ENCODE peak calls at places on chromosomes 16 and 17, in five cellular contexts. One of them, this sample, is unnamed.

GRCh38 chr16:76729525-76729924 is 452.3 kb downstream of the CNTNAP4 start:
- DNase-seq in GM23248: no peak
- DNase-seq in fibroblast of lung: peak; percentile 10
- DNase-seq in GM23338: peak; percentile 10
- DNase-seq in A673: peak; percentile 3
- DNase-seq in this sample: no peak

GRCh38 chr17:74525781-74526288 is 5.4 kb downstream of the CD300LB start:
- DNase-seq in GM23248: no peak
- DNase-seq in fibroblast of lung: no peak
- DNase-seq in GM23338: no peak
- DNase-seq in A673: no peak
- DNase-seq in this sample: no peak

GRCh38 chr17:32546031-32546444 is 59.2 kb downstream of the CDK5R1 start:
- DNase-seq in GM23248: no peak
- DNase-seq in fibroblast of lung: no peak
- DNase-seq in GM23338: peak; percentile 91
- DNase-seq in A673: no peak
- DNase-seq in this sample: no peak

GRCh38 chr16:64751906-64752305 is 370.0 kb downstream of the CDH11 start:
- DNase-seq in GM23248: peak; percentile 86
- DNase-seq in fibroblast of lung: peak; percentile 16
- DNase-seq in GM23338: no peak
- DNase-seq in A673: no peak
- DNase-seq in this sample: no peak

GRCh38 chr16:80113876-80114574 is 426.8 kb upstream of the DYNLRB2 start:
- DNase-seq in GM23248: peak; percentile 12
- DNase-seq in fibroblast of lung: no peak
- DNase-seq in GM23338: no peak
- DNase-seq in A673: no peak
- DNase-seq in this sample: no peak

GRCh38 chr16:84194018-84194417 is 3.1 kb downstream of the ADAD2 start:
- DNase-seq in GM23248: no peak
- DNase-seq in fibroblast of lung: no peak
- DNase-seq in GM23338: no peak
- DNase-seq in A673: no peak
- DNase-seq in this sample: no peak

GRCh38 chr17:4712526-4712925 is 2.1 kb downstream of the ARRB2 start:
- DNase-seq in GM23248: no peak
- DNase-seq in fibroblast of lung: no peak
- DNase-seq in GM23338: no peak
- DNase-seq in A673: no peak
- DNase-seq in this sample: no peak

GRCh38 chr17:14942511-14943185 is 322.5 kb downstream of the PMP22 start:
- DNase-seq in GM23248: peak; percentile 66
- DNase-seq in fibroblast of lung: no peak
- DNase-seq in GM23338: no peak
- DNase-seq in A673: no peak
- DNase-seq in this sample: no peak

GRCh38 chr16:4477966-4478365 is 1.8 kb downstream of the HMOX2 start:
- DNase-seq in GM23248: peak; percentile 78
- DNase-seq in fibroblast of lung: peak; percentile 49
- DNase-seq in GM23338: peak; percentile 64
- DNase-seq in A673: no peak
- DNase-seq in this sample: no peak

GRCh38 chr16:88992351-88993005 is 15.5 kb upstream of the CBFA2T3 start:
- DNase-seq in GM23248: no peak
- DNase-seq in fibroblast of lung: no peak
- DNase-seq in GM23338: no peak
- DNase-seq in A673: no peak
- DNase-seq in this sample: no peak

GRCh38 chr17:31067699-31068184 is 27.0 kb upstream of the NF1 start:
- DNase-seq in GM23248: peak; percentile 89
- DNase-seq in fibroblast of lung: peak; percentile 92
- DNase-seq in GM23338: no peak
- DNase-seq in A673: peak; percentile 60
- DNase-seq in this sample: no peak

GRCh38 chr17:50129303-50129945 is 536 bp downstream of the SAMD14 start:
- DNase-seq in GM23248: peak; percentile 67
- DNase-seq in fibroblast of lung: no peak
- DNase-seq in GM23338: peak; percentile 56
- DNase-seq in A673: peak; percentile 89
- DNase-seq in this sample: no peak

GRCh38 chr17:73455050-73455687 is 143.4 kb upstream of the CDC42EP4 start:
- DNase-seq in GM23248: no peak
- DNase-seq in fibroblast of lung: no peak
- DNase-seq in GM23338: no peak
- DNase-seq in A673: no peak
- DNase-seq in this sample: no peak

GRCh38 chr17:42045719-42046118 is 4.7 kb downstream of the C17orf113 start:
- DNase-seq in GM23248: no peak
- DNase-seq in fibroblast of lung: no peak
- DNase-seq in GM23338: no peak
- DNase-seq in A673: no peak
- DNase-seq in this sample: no peak

GRCh38 chr17:1776328-1776727 is 14.5 kb downstream of the SERPINF1 start:
- DNase-seq in GM23248: no peak
- DNase-seq in fibroblast of lung: no peak
- DNase-seq in GM23338: no peak
- DNase-seq in A673: no peak
- DNase-seq in this sample: no peak

GRCh38 chr17:48586355-48586924 is 3.6 kb downstream of the HOXB3 start:
- DNase-seq in GM23248: no peak
- DNase-seq in fibroblast of lung: peak; percentile 55
- DNase-seq in GM23338: no peak
- DNase-seq in A673: peak; percentile 55
- DNase-seq in this sample: peak; percentile 14

GRCh38 chr17:4334776-4335175 is 31.7 kb downstream of the UBE2G1 start:
- DNase-seq in GM23248: no peak
- DNase-seq in fibroblast of lung: no peak
- DNase-seq in GM23338: no peak
- DNase-seq in A673: no peak
- DNase-seq in this sample: no peak

DNA sequence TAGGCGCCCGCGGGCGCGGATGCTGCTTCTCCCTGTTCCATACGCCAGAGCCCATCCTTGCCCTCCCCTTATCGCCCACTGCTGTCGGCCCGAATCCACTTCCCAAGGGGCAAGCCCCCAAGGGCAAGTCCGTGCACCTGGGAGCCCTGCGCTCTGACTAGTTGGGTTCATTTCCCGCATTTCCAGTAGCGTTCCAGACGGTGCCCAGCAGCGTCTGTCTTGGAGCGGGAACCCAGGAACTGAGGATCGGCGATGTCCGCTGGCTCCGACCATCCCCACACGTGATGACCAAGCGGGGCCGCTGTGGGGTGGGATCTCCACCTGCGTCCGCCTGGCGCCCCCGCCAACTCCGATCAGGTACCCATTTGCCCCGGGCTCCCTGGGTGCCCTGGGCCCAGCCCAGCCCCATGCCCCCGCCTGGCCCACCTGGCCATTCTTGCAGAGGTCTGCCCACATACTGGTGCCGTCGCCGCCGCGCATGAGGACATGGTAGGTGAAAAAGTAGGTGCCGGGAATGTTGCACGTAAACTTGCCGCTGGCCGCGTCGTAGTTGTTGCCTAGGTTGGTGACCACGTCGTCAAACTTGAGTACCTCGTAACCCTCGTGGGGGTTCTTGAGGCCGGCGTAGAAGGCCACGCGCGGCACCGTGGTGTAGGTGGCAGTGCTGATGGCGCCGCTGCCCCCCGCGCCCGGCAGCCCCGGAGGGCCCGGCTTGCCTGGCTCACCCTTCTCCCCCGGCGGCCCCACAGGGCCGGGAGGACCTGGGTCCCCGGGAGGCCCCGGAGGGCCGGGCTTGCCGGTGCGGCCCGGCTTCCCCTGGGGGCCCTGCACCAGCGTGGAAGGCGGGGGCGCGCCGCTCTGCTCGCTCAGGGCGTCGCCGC is 837 bp downstream of the C1QL1 start:
- DNase-seq in GM23248: no peak
- DNase-seq in fibroblast of lung: no peak
- DNase-seq in GM23338: peak; percentile 59
- DNase-seq in A673: no peak
- DNase-seq in this sample: no peak
- TF ChIP-seq EZH2 in GM23248: peak; percentile 67
- TF ChIP-seq EZH2 in fibroblast of lung: peak; percentile 100
- TF ChIP-seq EZH2 in GM23338: peak; percentile 91
- TF ChIP-seq EZH2 in A673: no peak
- TF ChIP-seq EZH2 in this sample: no peak

GRCh38 chr16:58501242-58502131 is 1.5 kb downstream of the NDRG4 start:
- DNase-seq in GM23248: peak; percentile 26
- DNase-seq in fibroblast of lung: no peak
- DNase-seq in GM23338: peak; percentile 92
- DNase-seq in A673: peak; percentile 45
- DNase-seq in this sample: peak; percentile 63
- TF ChIP-seq EZH2 in GM23248: no peak
- TF ChIP-seq EZH2 in fibroblast of lung: peak; percentile 42
- TF ChIP-seq EZH2 in GM23338: no peak
- TF ChIP-seq EZH2 in A673: no peak
- TF ChIP-seq EZH2 in this sample: no peak

DNA sequence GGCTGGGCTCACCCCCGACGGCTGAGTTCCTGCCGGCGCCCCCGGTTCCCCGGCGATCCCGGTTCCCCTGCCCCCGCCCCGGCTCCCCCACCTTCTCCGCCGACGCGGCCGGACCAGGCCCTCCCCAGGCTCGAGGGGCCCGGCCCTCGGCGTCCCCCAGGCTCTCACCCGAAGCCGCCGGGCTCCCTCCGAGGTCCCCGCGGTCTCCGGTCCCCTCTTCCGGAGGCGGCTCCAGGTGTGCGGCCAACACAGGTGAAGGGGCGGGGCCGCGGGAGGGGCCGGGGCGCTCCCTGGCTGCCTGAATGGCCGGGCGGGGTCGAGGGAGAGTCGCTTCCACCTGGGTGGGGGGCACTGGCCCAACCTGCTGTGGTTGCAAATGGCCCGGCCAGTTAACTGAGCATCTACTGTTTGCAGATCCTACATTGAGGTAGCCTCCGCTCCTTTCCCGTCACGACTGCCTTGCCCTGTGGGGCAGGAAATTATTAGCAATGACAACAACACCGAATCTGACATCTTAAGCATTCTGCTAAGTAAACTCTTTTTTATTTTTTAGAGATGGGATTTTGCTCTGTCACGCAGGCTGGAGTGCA is at the start of gene BICDL2:
- DNase-seq in GM23248: no peak
- DNase-seq in fibroblast of lung: no peak
- DNase-seq in GM23338: peak; percentile 93
- DNase-seq in A673: no peak
- DNase-seq in this sample: no peak
- TF ChIP-seq EZH2 in GM23248: no peak
- TF ChIP-seq EZH2 in fibroblast of lung: peak; percentile 97
- TF ChIP-seq EZH2 in GM23338: no peak
- TF ChIP-seq EZH2 in A673: peak; percentile 91
- TF ChIP-seq EZH2 in this sample: no peak

DNA sequence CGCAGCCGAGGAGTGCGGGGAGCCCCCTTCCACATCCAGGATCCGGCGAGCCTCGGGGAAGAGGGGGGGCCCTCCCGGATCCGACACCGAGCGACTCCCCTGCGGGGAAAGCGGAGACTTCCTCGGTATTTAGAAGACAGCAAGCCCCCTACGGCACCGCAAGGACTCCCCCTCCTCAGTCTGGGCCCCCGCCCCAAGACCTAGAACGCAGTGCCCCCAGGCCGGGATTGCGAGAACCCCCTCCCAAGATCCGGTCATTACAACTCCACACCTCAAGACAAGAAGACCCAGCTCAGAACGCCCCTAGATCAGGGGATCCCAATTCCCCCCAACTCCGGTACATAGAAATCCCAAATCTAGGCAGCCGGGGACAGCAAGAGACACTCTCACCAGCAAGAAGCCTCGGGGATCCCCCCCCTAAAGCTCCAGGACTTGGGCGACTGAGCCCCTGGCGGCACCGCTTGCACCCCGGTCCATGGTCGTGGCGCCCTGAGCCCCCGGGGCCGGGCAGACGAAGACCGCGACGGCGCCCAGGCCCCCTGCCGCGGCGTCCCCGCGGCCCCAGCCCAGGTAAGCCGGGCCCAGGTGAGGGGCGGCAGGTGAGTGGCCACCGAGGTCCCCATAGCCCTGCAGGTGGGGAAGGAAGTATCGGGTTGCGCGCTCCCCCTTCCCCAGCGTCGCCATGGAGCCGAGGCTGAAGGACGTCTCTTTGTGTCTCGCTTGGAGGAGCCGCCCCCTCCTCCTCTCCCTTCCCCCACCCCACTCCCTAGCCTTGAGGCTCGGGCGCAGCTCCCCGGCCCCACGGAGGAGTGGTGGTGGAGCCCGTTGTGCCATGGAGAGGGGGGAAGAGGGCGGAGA is 635 bp downstream of the SBK1 start:
- DNase-seq in GM23248: no peak
- DNase-seq in fibroblast of lung: no peak
- DNase-seq in GM23338: peak; percentile 94
- DNase-seq in A673: peak; percentile 38
- DNase-seq in this sample: no peak
- TF ChIP-seq EZH2 in GM23248: peak; percentile 61
- TF ChIP-seq EZH2 in fibroblast of lung: peak; percentile 72
- TF ChIP-seq EZH2 in GM23338: no peak
- TF ChIP-seq EZH2 in A673: no peak
- TF ChIP-seq EZH2 in this sample: no peak

GRCh38 chr17:59154721-59155438 is at the start of gene SKA2:
- DNase-seq in GM23248: peak; percentile 99
- DNase-seq in fibroblast of lung: no peak
- DNase-seq in GM23338: peak; percentile 99
- DNase-seq in A673: no peak
- DNase-seq in this sample: no peak
- TF ChIP-seq EZH2 in GM23248: no peak
- TF ChIP-seq EZH2 in fibroblast of lung: peak; percentile 71
- TF ChIP-seq EZH2 in GM23338: no peak
- TF ChIP-seq EZH2 in A673: no peak
- TF ChIP-seq EZH2 in this sample: no peak

GRCh38 chr16:56635441-56635967 is 3.0 kb upstream of the MT1A start:
- DNase-seq in GM23248: no peak
- DNase-seq in fibroblast of lung: no peak
- DNase-seq in GM23338: peak; percentile 55
- DNase-seq in A673: no peak
- DNase-seq in this sample: no peak
- TF ChIP-seq EZH2 in GM23248: no peak
- TF ChIP-seq EZH2 in fibroblast of lung: no peak
- TF ChIP-seq EZH2 in GM23338: peak; percentile 46
- TF ChIP-seq EZH2 in A673: no peak
- TF ChIP-seq EZH2 in this sample: no peak

DNA sequence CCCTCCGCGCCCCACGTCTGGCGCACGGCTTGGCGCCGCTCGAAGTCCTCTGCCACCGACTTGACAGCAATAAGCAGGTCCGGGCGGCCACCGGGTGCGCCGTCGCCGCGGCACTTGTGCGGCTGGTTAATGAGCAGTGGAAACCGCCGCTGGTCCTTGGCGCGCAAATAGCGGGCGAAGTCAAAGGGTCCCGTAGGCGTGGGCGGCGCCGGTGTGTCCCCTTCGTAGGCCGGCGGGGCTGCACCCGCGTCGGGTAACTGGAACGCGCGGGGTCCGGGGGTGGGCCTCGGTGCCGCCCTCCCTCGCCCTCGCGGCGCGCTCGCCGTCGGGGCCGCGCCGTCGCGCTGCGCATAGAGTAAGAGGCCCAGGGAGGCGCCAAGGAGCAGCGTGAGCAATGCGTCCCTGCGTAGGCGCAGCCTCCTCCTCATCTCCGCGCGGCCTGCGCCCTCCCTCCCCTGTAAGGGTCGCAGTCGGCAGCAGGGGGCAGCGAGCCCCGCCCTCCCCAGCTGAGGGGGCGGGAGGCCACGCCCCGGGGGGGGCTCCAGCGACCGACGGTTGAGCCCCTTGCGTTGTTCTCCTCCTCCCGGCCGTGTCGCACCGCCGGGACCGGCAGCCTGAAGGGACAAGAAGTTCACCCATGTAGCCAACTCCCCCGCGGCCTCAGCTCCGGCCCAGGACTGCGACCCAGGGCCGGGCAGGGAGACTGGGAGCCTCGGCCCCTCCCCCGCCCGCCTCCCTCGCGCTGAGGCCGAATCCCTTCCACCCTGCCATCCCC is 553 bp downstream of the B3GNT9 start:
- DNase-seq in GM23248: peak; percentile 90
- DNase-seq in fibroblast of lung: peak; percentile 84
- DNase-seq in GM23338: peak; percentile 83
- DNase-seq in A673: peak; percentile 89
- DNase-seq in this sample: peak; percentile 31
- TF ChIP-seq EZH2 in GM23248: no peak
- TF ChIP-seq EZH2 in fibroblast of lung: no peak
- TF ChIP-seq EZH2 in GM23338: no peak
- TF ChIP-seq EZH2 in A673: no peak
- TF ChIP-seq EZH2 in this sample: no peak

This sample was measured in MM.1S.